ENCODE peak calls at places on chromosomes 4 and X, in five cellular contexts. S is mesothelial cell of epicardium, A is Daoy, C is NCI-H446, N is PC-3. B is an unnamed sample.

GRCh38 chr4:184968784-184969201 is 49.5 kb upstream of the HELT start:
- DNase-seq in S (no peak), A (no peak), C (no peak), N (peak), B (no peak)

GRCh38 chr4:27930291-27930690 is 1069.7 kb downstream of the STIM2 start:
- DNase-seq in S (no peak), A (no peak), C (no peak), N (no peak), B (no peak)

GRCh38 chr4:48432017-48432416 is 51.1 kb upstream of the SLC10A4 start:
- DNase-seq in S (no peak), A (no peak), C (no peak), N (no peak), B (no peak)

GRCh38 chr4:109375778-109376414 is 57.7 kb upstream of the SEC24B start:
- DNase-seq in S (no peak), A (no peak), C (no peak), N (no peak), B (no peak)

GRCh38 chrX:51743179-51743957 is at the start of gene GSPT2:
- DNase-seq in S (peak), A (peak), C (peak), N (peak), B (peak)

GRCh38 chr4:110208419-110208818 is 10.0 kb upstream of the ELOVL6 start:
- DNase-seq in S (no peak), A (no peak), C (no peak), N (no peak), B (no peak)

GRCh38 chrX:153488231-153488914 is 6.4 kb upstream of the BGN start:
- DNase-seq in S (no peak), A (peak), C (no peak), N (no peak), B (no peak)

GRCh38 chr4:98510757-98511517 is 147.5 kb downstream of the TSPAN5 start:
- DNase-seq in S (no peak), A (no peak), C (no peak), N (no peak), B (no peak)

GRCh38 chr4:165716472-165716871 is 156.6 kb upstream of the TLL1 start:
- DNase-seq in S (no peak), A (no peak), C (peak), N (no peak), B (no peak)

GRCh38 chr4:37882665-37883296 is 8.1 kb upstream of the TBC1D1 start:
- DNase-seq in S (no peak), A (no peak), C (no peak), N (no peak), B (no peak)

GRCh38 chr4:78864405-78865024 is 74.7 kb downstream of the PAQR3 start:
- DNase-seq in S (no peak), A (peak), C (peak), N (peak), B (peak)

GRCh38 chr4:52833941-52834525 is 28.1 kb upstream of the RASL11B start:
- DNase-seq in S (no peak), A (no peak), C (peak), N (peak), B (no peak)

B was measured in CMK.